ENCODE peak calls at places on chromosomes 2 and 18, in eight cellular contexts. H is trophoblast cell, U is adrenal gland, Z is body of pancreas, X is neural progenitor cell, A is right atrium auricular region, I is cardiac muscle cell, S is left ventricle myocardium inferior. J is an unnamed sample.
A peak's percentile ranks its signal among the peaks of the same experiment; 100 is the strongest.

GRCh38 chr2:69582582-69583176 is 60.9 kb downstream of the AAK1 start:
- DNase-seq in H (no peak), U (no peak), Z (peak; percentile 40), X (no peak), A (no peak), I (no peak), S (no peak), J (no peak)

GRCh38 chr2:66508358-66509071 is 73.6 kb downstream of the MEIS1 start:
- DNase-seq in H (peak; percentile 10), U (no peak), Z (no peak), X (peak; percentile 27), A (no peak), I (no peak), S (no peak), J (no peak)

GRCh38 chr2:17249249-17249648 is 269.0 kb downstream of the RAD51AP2 start:
- DNase-seq in H (peak; percentile 18), U (no peak), Z (no peak), X (no peak), A (no peak), I (no peak), S (no peak), J (no peak)

GRCh38 chr2:112881217-112882000 is 29.6 kb upstream of the IL37 start:
- DNase-seq in H (peak; percentile 71), U (peak; percentile 27), Z (no peak), X (no peak), A (no peak), I (no peak), S (no peak), J (no peak)

GRCh38 chr2:185185044-185185443 is 553.6 kb upstream of the FSIP2 start:
- DNase-seq in H (no peak), U (no peak), Z (no peak), X (no peak), A (no peak), I (no peak), S (no peak), J (no peak)

GRCh38 chr2:132776271-132776670 is 106.3 kb upstream of the LYPD1 start:
- DNase-seq in H (no peak), U (no peak), Z (no peak), X (no peak), A (no peak), I (peak; percentile 4), S (no peak), J (no peak)

GRCh38 chr18:62128157-62128556 is 58.7 kb downstream of the PIGN start:
- DNase-seq in H (no peak), U (no peak), Z (no peak), X (no peak), A (no peak), I (no peak), S (no peak), J (no peak)

GRCh38 chr18:52869349-52869923 is 529.4 kb downstream of the DCC start:
- DNase-seq in H (no peak), U (no peak), Z (no peak), X (no peak), A (no peak), I (no peak), S (no peak), J (peak; percentile 7)

GRCh38 chr18:13300029-13300428 is 81.5 kb downstream of the LDLRAD4 start:
- DNase-seq in H (no peak), U (peak; percentile 52), Z (no peak), X (no peak), A (no peak), I (no peak), S (no peak), J (no peak)

GRCh38 chr2:234880551-234881211 is 71.1 kb upstream of the SH3BP4 start:
- DNase-seq in H (peak; percentile 48), U (peak; percentile 85), Z (peak; percentile 72), X (no peak), A (no peak), I (no peak), S (no peak), J (no peak)

GRCh38 chr18:41395695-41396094 is 559.3 kb upstream of the PIK3C3 start:
- DNase-seq in H (no peak), U (no peak), Z (no peak), X (no peak), A (no peak), I (no peak), S (no peak), J (no peak)

GRCh38 chr2:172859821-172860707 is 124.4 kb downstream of the RAPGEF4 start:
- DNase-seq in H (no peak), U (peak; percentile 64), Z (no peak), X (no peak), A (no peak), I (no peak), S (no peak), J (no peak)

GRCh38 chr2:23590227-23590869 is 205.4 kb downstream of the KLHL29 start:
- DNase-seq in H (no peak), U (no peak), Z (no peak), X (no peak), A (no peak), I (no peak), S (no peak), J (no peak)

GRCh38 chr18:79191956-79192355 is 122.8 kb downstream of the ATP9B start:
- DNase-seq in H (no peak), U (no peak), Z (no peak), X (no peak), A (no peak), I (no peak), S (no peak), J (no peak)
- H3K9me3 ChIP-seq in H (no peaks in the 10 kb centered on the region), U (no peaks in the 10 kb centered on the region), Z (no peaks in the 10 kb centered on the region), X (no peaks in the 10 kb centered on the region), A (no peaks in the 10 kb centered on the region), I (no peaks in the 10 kb centered on the region), S (no peaks in the 10 kb centered on the region), J (no peaks in the 10 kb centered on the region)

GRCh38 chr18:68648191-68648590 is 66.7 kb downstream of the TMX3 start:
- DNase-seq in H (no peak), U (no peak), Z (no peak), X (no peak), A (no peak), I (no peak), S (no peak), J (no peak)
- H3K9me3 ChIP-seq in H (no peaks in the 10 kb centered on the region), U (no peaks in the 10 kb centered on the region), Z (no peaks in the 10 kb centered on the region), X (no peaks in the 10 kb centered on the region), A (no peaks in the 10 kb centered on the region), I (no peaks in the 10 kb centered on the region), S (no peaks in the 10 kb centered on the region), J (no peaks in the 10 kb centered on the region)

GRCh38 chr2:51220606-51221005 is 188.7 kb upstream of the NRXN1 start:
- DNase-seq in H (no peak), U (no peak), Z (no peak), X (no peak), A (no peak), I (no peak), S (no peak), J (no peak)

GRCh38 chr2:51219468-51219867 is 187.5 kb upstream of the NRXN1 start:
- DNase-seq in H (peak; percentile 41), U (no peak), Z (no peak), X (no peak), A (no peak), I (no peak), S (no peak), J (no peak)

GRCh38 chr2:51222106-51222505 is 190.2 kb upstream of the NRXN1 start:
- DNase-seq in H (peak; percentile 41), U (no peak), Z (no peak), X (no peak), A (no peak), I (no peak), S (no peak), J (no peak)

GRCh38 chr2:51218057-51218456 is 186.1 kb upstream of the NRXN1 start:
- DNase-seq in H (no peak), U (no peak), Z (no peak), X (no peak), A (no peak), I (no peak), S (no peak), J (no peak)

GRCh38 chr2:51220080-51220479 is 188.1 kb upstream of the NRXN1 start:
- DNase-seq in H (no peak), U (no peak), Z (no peak), X (no peak), A (no peak), I (no peak), S (no peak), J (no peak)
- H3K9me3 ChIP-seq in H (no peaks in the 10 kb centered on the region), U (no peaks in the 10 kb centered on the region), Z (no peaks in the 10 kb centered on the region), X (no peaks in the 10 kb centered on the region), A (no peaks in the 10 kb centered on the region), I (no peaks in the 10 kb centered on the region), S (no peaks in the 10 kb centered on the region), J (peaks cover 2% of the 10 kb centered on the region)

DNA sequence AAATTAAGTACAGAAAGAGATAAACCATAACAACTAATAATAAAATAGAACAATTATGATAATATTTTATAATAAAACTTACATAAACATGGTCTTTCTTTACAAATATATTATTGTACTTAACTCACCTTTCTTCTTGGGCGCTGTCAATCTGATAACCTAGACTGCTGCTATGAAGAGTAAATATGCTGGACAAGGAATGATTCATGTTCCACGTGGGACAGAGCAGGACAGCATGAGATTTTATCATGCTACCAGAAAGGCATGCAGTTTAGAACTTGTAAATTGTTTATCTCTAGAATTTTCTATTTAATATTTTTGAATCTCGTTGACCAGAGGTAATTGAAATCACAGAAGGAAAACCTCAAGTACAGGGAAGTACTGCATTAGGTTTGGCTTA is 210.7 kb downstream of the ANKRD30B start:
- DNase-seq in H (peak; percentile 65), U (no peak), Z (no peak), X (no peak), A (no peak), I (no peak), S (no peak), J (no peak)
- H3K9me3 ChIP-seq in H (peaks cover 18% of the 10 kb centered on the region), U (peaks cover 3% of the 10 kb centered on the region), Z (no peaks in the 10 kb centered on the region), X (peaks cover 27% of the 10 kb centered on the region), A (peaks cover 16% of the 10 kb centered on the region), I (no peaks in the 10 kb centered on the region), S (peaks cover 20% of the 10 kb centered on the region), J (no peaks in the 10 kb centered on the region)

DNA sequence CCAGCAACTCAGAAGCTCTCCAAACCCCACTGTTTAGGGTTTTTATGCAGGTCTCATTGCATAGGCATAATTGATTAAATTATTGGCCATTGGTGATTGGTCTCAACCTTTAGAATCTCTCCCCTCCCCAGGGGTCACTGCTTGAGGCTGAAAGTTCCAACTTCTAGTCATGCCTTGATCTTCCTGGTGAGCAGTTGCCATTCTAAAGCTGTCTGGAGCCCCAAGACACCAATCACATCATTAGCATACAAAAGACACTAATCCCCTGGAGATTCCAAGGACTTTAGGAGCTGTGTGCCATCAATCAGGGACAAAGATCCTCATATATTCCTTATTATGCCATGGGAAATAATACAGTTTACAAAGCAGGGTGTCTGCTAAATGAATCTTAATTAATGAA is 863.4 kb upstream of the KLHL29 start:
- DNase-seq in H (no peak), U (no peak), Z (no peak), X (peak; percentile 44), A (no peak), I (no peak), S (no peak), J (no peak)
- H3K9me3 ChIP-seq in H (no peaks in the 10 kb centered on the region), U (no peaks in the 10 kb centered on the region), Z (no peaks in the 10 kb centered on the region), X (no peaks in the 10 kb centered on the region), A (no peaks in the 10 kb centered on the region), I (no peaks in the 10 kb centered on the region), S (peaks cover 9% of the 10 kb centered on the region), J (no peaks in the 10 kb centered on the region)

DNA sequence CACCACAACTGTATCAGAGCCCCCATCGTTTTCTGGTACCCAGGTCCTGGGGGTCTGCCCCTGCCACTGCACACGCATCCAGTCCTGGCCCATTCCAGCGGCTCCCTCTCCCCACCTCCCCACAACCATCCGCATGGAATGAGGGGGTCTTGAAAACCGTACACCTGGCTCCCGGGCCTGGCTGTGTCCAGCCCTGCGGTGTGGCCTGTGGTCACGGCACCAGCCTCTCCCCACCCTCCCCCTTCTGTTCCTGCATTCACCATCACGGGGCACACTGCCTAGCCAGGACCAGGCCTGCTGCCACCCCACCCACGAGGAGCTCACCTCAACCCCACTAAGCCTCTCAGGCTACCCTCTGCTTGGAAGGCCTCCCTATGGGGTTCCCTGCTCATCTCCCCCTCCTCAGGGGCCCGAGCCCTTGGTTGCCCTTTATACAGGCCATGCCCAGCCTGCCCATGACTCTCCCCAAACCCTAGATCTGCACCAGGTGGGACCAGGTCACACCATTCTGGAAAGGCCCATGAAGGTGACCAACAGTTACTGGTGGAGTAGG is 11.4 kb downstream of the GPR35 start:
- DNase-seq in H (no peak), U (peak; percentile 8), Z (no peak), X (no peak), A (no peak), I (no peak), S (peak; percentile 6), J (no peak)
- H3K9me3 ChIP-seq in H (peaks cover 33% of the 10 kb centered on the region), U (no peaks in the 10 kb centered on the region), Z (no peaks in the 10 kb centered on the region), X (no peaks in the 10 kb centered on the region), A (no peaks in the 10 kb centered on the region), I (no peaks in the 10 kb centered on the region), S (peaks cover 14% of the 10 kb centered on the region), J (no peaks in the 10 kb centered on the region)

J was measured in T-helper 17 cell.